ENCODE peak calls at places on chromosomes 12 and 14, in six cellular contexts. One of them, this sample, is unnamed.

GRCh38 chr12:96434107-96434506 is 33.9 kb upstream of the CDK17 start:
- DNase-seq in CD4-positive, alpha-beta memory T cell: peak
- DNase-seq in CD8-positive, alpha-beta memory T cell: peak
- DNase-seq in AG04450: peak
- DNase-seq in cardiac fibroblast: peak
- DNase-seq in lower leg skin: no peak
- DNase-seq in this sample: peak

GRCh38 chr12:61781021-61781581 is 479.1 kb upstream of the USP15 start:
- DNase-seq in cardiac fibroblast: no peak
- DNase-seq in CD4-positive, alpha-beta memory T cell: no peak
- DNase-seq in lower leg skin: no peak
- DNase-seq in CD8-positive, alpha-beta memory T cell: no peak
- DNase-seq in AG04450: no peak
- DNase-seq in this sample: no peak

GRCh38 chr12:23950775-23951391 is 1.4 kb upstream of the SOX5 start:
- DNase-seq in CD8-positive, alpha-beta memory T cell: no peak
- DNase-seq in CD4-positive, alpha-beta memory T cell: no peak
- DNase-seq in lower leg skin: no peak
- DNase-seq in cardiac fibroblast: peak
- DNase-seq in AG04450: no peak
- DNase-seq in this sample: no peak

GRCh38 chr12:57898308-57898970 is 42.9 kb upstream of the ATP23 start:
- DNase-seq in AG04450: no peak
- DNase-seq in cardiac fibroblast: peak
- DNase-seq in CD4-positive, alpha-beta memory T cell: no peak
- DNase-seq in lower leg skin: no peak
- DNase-seq in CD8-positive, alpha-beta memory T cell: no peak
- DNase-seq in this sample: peak

GRCh38 chr12:2395352-2395977 is 342.7 kb downstream of the CACNA1C start:
- DNase-seq in lower leg skin: no peak
- DNase-seq in AG04450: no peak
- DNase-seq in cardiac fibroblast: peak
- DNase-seq in CD4-positive, alpha-beta memory T cell: peak
- DNase-seq in CD8-positive, alpha-beta memory T cell: peak
- DNase-seq in this sample: peak

GRCh38 chr14:81178063-81178462 is 42.7 kb downstream of the GTF2A1 start:
- DNase-seq in AG04450: no peak
- DNase-seq in lower leg skin: no peak
- DNase-seq in CD4-positive, alpha-beta memory T cell: no peak
- DNase-seq in cardiac fibroblast: no peak
- DNase-seq in CD8-positive, alpha-beta memory T cell: no peak
- DNase-seq in this sample: no peak

GRCh38 chr12:14482361-14482760 is 85.3 kb downstream of the PLBD1 start:
- DNase-seq in CD8-positive, alpha-beta memory T cell: no peak
- DNase-seq in AG04450: no peak
- DNase-seq in lower leg skin: no peak
- DNase-seq in cardiac fibroblast: no peak
- DNase-seq in CD4-positive, alpha-beta memory T cell: no peak
- DNase-seq in this sample: no peak

GRCh38 chr14:30610719-30611388 is 11.3 kb upstream of the SCFD1 start:
- DNase-seq in AG04450: peak
- DNase-seq in CD8-positive, alpha-beta memory T cell: no peak
- DNase-seq in lower leg skin: peak
- DNase-seq in cardiac fibroblast: peak
- DNase-seq in CD4-positive, alpha-beta memory T cell: no peak
- DNase-seq in this sample: peak

GRCh38 chr12:26422839-26423398 is 227.5 kb downstream of the SSPN start:
- DNase-seq in cardiac fibroblast: no peak
- DNase-seq in CD4-positive, alpha-beta memory T cell: no peak
- DNase-seq in AG04450: no peak
- DNase-seq in lower leg skin: no peak
- DNase-seq in CD8-positive, alpha-beta memory T cell: no peak
- DNase-seq in this sample: no peak

GRCh38 chr14:61588419-61588901 is 106.9 kb upstream of the HIF1A start:
- DNase-seq in CD4-positive, alpha-beta memory T cell: no peak
- DNase-seq in CD8-positive, alpha-beta memory T cell: no peak
- DNase-seq in AG04450: no peak
- DNase-seq in lower leg skin: no peak
- DNase-seq in cardiac fibroblast: peak
- DNase-seq in this sample: no peak

GRCh38 chr12:68867606-68868005 is 59.6 kb downstream of the MDM2 start:
- DNase-seq in AG04450: no peak
- DNase-seq in CD4-positive, alpha-beta memory T cell: no peak
- DNase-seq in CD8-positive, alpha-beta memory T cell: no peak
- DNase-seq in lower leg skin: no peak
- DNase-seq in cardiac fibroblast: no peak
- DNase-seq in this sample: no peak

GRCh38 chr14:93033983-93034670 is 81.6 kb downstream of the ITPK1 start:
- DNase-seq in cardiac fibroblast: peak
- DNase-seq in CD8-positive, alpha-beta memory T cell: peak
- DNase-seq in lower leg skin: no peak
- DNase-seq in AG04450: no peak
- DNase-seq in CD4-positive, alpha-beta memory T cell: peak
- DNase-seq in this sample: peak

GRCh38 chr12:69056743-69057515 is 124.0 kb upstream of the CPM start:
- DNase-seq in AG04450: peak
- DNase-seq in cardiac fibroblast: peak
- DNase-seq in CD8-positive, alpha-beta memory T cell: no peak
- DNase-seq in CD4-positive, alpha-beta memory T cell: no peak
- DNase-seq in lower leg skin: no peak
- DNase-seq in this sample: no peak

GRCh38 chr12:67042697-67043131 is 226.4 kb upstream of the CAND1 start:
- DNase-seq in cardiac fibroblast: peak
- DNase-seq in CD4-positive, alpha-beta memory T cell: no peak
- DNase-seq in AG04450: no peak
- DNase-seq in lower leg skin: no peak
- DNase-seq in CD8-positive, alpha-beta memory T cell: no peak
- DNase-seq in this sample: no peak

GRCh38 chr12:60836651-60837050 is 1240.8 kb downstream of the SLC16A7 start:
- DNase-seq in cardiac fibroblast: no peak
- DNase-seq in AG04450: no peak
- DNase-seq in lower leg skin: no peak
- DNase-seq in CD8-positive, alpha-beta memory T cell: no peak
- DNase-seq in CD4-positive, alpha-beta memory T cell: no peak
- DNase-seq in this sample: no peak

DNA sequence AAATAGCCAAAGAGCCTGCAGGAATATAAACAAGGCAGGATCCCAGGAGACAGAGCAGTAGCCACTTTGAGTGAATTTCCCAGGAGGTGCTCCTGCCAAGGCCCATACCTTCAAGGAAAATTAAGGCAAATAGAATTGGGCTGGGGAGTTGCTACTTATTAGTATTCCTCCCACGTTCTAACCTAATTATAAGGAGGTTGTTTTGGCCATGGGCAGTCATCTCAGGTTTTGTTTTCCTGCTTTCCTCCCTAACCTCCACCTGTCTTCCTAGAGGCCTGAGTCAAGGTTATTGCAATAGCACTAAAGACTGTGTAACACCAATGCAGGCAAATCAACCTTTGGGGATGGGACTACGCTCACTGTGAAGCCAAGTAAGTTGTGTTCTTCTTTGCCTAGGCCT is 73.1 kb downstream of the DAD1 start:
- DNase-seq in AG04450: no peak
- DNase-seq in CD8-positive, alpha-beta memory T cell: no peak
- DNase-seq in lower leg skin: no peak
- DNase-seq in CD4-positive, alpha-beta memory T cell: no peak
- DNase-seq in cardiac fibroblast: no peak
- DNase-seq in this sample: no peak
- H3K4me3 ChIP-seq in AG04450: no peak
- H3K4me3 ChIP-seq in CD8-positive, alpha-beta memory T cell: peak
- H3K4me3 ChIP-seq in lower leg skin: no peak
- H3K4me3 ChIP-seq in CD4-positive, alpha-beta memory T cell: peak
- H3K4me3 ChIP-seq in cardiac fibroblast: no peak
- H3K4me3 ChIP-seq in this sample: no peak

GRCh38 chr14:75306917-75307699 is 28.5 kb downstream of the FOS start:
- DNase-seq in CD4-positive, alpha-beta memory T cell: no peak
- DNase-seq in lower leg skin: no peak
- DNase-seq in cardiac fibroblast: peak
- DNase-seq in AG04450: no peak
- DNase-seq in CD8-positive, alpha-beta memory T cell: no peak
- DNase-seq in this sample: peak

GRCh38 chr14:75315143-75315542 is 36.5 kb downstream of the FOS start:
- DNase-seq in lower leg skin: no peak
- DNase-seq in cardiac fibroblast: peak
- DNase-seq in CD8-positive, alpha-beta memory T cell: no peak
- DNase-seq in AG04450: no peak
- DNase-seq in CD4-positive, alpha-beta memory T cell: no peak
- DNase-seq in this sample: no peak

GRCh38 chr14:75307700-75308379 is 29.2 kb downstream of the FOS start:
- DNase-seq in cardiac fibroblast: peak
- DNase-seq in CD8-positive, alpha-beta memory T cell: peak
- DNase-seq in CD4-positive, alpha-beta memory T cell: peak
- DNase-seq in AG04450: no peak
- DNase-seq in lower leg skin: peak
- DNase-seq in this sample: peak

DNA sequence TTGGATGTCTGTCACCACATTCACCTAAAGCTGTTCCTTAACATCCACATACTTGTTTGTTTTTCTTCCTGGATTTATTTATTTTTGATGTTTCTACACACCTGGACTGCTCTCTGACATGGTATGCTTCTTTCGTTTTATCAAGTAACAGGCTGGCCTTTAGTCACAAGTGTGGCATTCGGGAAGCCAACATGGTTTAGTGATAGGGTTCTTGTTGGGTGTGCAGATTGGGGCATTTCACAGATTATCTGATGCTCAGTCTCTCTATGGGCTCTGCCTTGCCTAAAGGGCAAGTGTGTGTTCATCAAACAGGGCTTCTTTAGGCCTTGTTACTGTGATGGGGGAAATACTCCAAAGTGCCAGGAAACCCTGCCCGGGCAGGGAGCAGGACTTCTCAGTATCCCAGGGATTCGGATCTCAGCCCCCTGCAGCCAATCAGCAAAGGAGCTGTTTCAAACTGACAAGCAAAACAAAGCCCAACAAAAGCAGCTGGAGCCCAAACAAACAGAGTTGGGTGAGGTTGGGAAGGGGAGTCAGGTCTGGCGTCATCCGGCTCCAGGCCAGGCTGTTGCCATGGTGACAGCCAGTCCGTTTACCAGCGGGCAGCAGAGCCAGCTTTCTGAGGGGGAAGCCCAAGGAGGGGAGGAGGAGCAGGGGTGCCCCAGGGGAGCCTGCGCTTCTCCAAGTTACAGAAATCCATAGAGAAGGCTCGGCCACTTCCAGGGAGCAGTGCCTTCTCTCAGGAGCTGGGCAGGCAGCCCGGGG is 31.8 kb downstream of the FOS start:
- DNase-seq in CD4-positive, alpha-beta memory T cell: no peak
- DNase-seq in lower leg skin: peak
- DNase-seq in cardiac fibroblast: peak
- DNase-seq in AG04450: peak
- DNase-seq in CD8-positive, alpha-beta memory T cell: no peak
- DNase-seq in this sample: no peak
- H3K4me3 ChIP-seq in CD4-positive, alpha-beta memory T cell: no peak
- H3K4me3 ChIP-seq in lower leg skin: no peak
- H3K4me3 ChIP-seq in cardiac fibroblast: no peak
- H3K4me3 ChIP-seq in AG04450: no peak
- H3K4me3 ChIP-seq in CD8-positive, alpha-beta memory T cell: no peak
- H3K4me3 ChIP-seq in this sample: no peak

GRCh38 chr12:46296822-46297221 is 28.0 kb upstream of the SLC38A1 start:
- DNase-seq in CD4-positive, alpha-beta memory T cell: no peak
- DNase-seq in CD8-positive, alpha-beta memory T cell: no peak
- DNase-seq in AG04450: no peak
- DNase-seq in lower leg skin: no peak
- DNase-seq in cardiac fibroblast: no peak
- DNase-seq in this sample: no peak

GRCh38 chr12:46304080-46304479 is 35.2 kb upstream of the SLC38A1 start:
- DNase-seq in AG04450: no peak
- DNase-seq in lower leg skin: no peak
- DNase-seq in CD8-positive, alpha-beta memory T cell: no peak
- DNase-seq in CD4-positive, alpha-beta memory T cell: no peak
- DNase-seq in cardiac fibroblast: peak
- DNase-seq in this sample: no peak

GRCh38 chr12:46299846-46300245 is 31.0 kb upstream of the SLC38A1 start:
- DNase-seq in AG04450: no peak
- DNase-seq in cardiac fibroblast: peak
- DNase-seq in lower leg skin: no peak
- DNase-seq in CD4-positive, alpha-beta memory T cell: no peak
- DNase-seq in CD8-positive, alpha-beta memory T cell: no peak
- DNase-seq in this sample: no peak

GRCh38 chr12:46303039-46303666 is 34.3 kb upstream of the SLC38A1 start:
- DNase-seq in cardiac fibroblast: peak
- DNase-seq in lower leg skin: no peak
- DNase-seq in CD4-positive, alpha-beta memory T cell: peak
- DNase-seq in AG04450: no peak
- DNase-seq in CD8-positive, alpha-beta memory T cell: peak
- DNase-seq in this sample: peak

DNA sequence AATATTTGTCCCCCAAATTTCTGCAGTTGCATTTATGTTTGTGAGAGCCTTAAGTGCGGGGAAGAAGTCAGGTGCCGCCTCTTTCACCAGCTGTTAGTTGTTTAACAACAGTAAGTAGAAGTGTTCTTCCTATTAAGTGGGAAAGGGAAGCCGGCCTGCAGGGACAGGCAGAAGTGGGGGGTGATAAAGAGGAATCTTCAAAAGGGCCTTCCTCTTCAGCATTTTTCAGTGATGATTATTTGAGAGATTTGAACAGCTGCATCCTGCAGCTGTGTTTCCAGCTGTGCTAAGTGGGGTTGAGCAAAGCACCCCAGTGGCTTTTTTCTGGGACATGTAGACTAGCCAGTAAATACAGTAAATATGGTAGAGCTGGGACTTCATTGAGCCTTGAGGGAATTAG is 32.1 kb upstream of the SLC38A1 start:
- DNase-seq in AG04450: no peak
- DNase-seq in cardiac fibroblast: peak
- DNase-seq in lower leg skin: no peak
- DNase-seq in CD4-positive, alpha-beta memory T cell: no peak
- DNase-seq in CD8-positive, alpha-beta memory T cell: no peak
- DNase-seq in this sample: no peak
- H3K4me3 ChIP-seq in AG04450: no peak
- H3K4me3 ChIP-seq in cardiac fibroblast: no peak
- H3K4me3 ChIP-seq in lower leg skin: no peak
- H3K4me3 ChIP-seq in CD4-positive, alpha-beta memory T cell: no peak
- H3K4me3 ChIP-seq in CD8-positive, alpha-beta memory T cell: no peak
- H3K4me3 ChIP-seq in this sample: no peak

DNA sequence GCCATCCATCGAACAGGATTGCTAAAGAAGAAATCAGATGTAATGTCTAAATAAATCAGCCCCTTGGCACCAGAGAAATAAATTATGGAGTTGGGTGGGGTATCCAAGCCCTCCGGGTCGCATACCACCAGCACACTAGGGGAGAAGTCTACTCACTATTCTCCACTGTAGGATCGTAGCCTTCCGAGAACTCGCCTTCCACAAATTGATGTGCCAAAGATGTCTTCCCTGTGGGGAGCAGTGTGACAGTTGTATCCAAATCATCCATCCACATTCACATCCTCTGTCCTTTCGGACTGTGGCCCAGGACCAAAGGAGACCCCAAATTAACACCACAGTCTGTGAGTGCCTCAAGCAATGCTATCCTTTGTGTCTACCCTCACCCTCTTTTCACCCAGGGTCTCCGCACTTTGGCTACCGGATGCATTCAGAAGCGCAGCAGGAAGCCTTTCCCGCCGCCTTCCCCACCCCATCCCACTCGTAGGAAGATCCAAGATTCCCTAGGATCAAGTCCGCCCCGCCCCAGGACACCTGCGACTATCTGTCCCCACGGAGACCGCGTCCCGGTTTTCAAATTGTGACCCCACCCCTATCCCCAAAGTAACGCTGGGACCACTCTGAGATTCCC is 786 bp downstream of the RHEBL1 start:
- DNase-seq in cardiac fibroblast: no peak
- DNase-seq in CD4-positive, alpha-beta memory T cell: no peak
- DNase-seq in CD8-positive, alpha-beta memory T cell: no peak
- DNase-seq in lower leg skin: no peak
- DNase-seq in AG04450: no peak
- DNase-seq in this sample: no peak
- H3K4me3 ChIP-seq in cardiac fibroblast: peak
- H3K4me3 ChIP-seq in CD4-positive, alpha-beta memory T cell: peak
- H3K4me3 ChIP-seq in CD8-positive, alpha-beta memory T cell: peak
- H3K4me3 ChIP-seq in lower leg skin: peak
- H3K4me3 ChIP-seq in AG04450: peak
- H3K4me3 ChIP-seq in this sample: peak